ENCODE peak calls at places on chromosomes 7 and 10, in five cellular contexts. W is CD8-positive, alpha-beta memory T cell; L is SW480; Y is activated CD8-positive, alpha-beta memory T cell treated with anti-CD3 and anti-CD28 coated beads for 48 hours; N is brain microvascular endothelial cell. P is an unnamed sample.

GRCh38 chr7:65926588-65926987 is 53.7 kb downstream of the VKORC1L1 start:
- DNase-seq in W (no peak), L (no peak), Y (no peak), N (no peak), P (no peak)

GRCh38 chr10:112360308-112361270 is 13.3 kb upstream of the ACSL5 start:
- DNase-seq in W (no peak), L (no peak), Y (no peak), N (no peak), P (peak; percentile 26)

GRCh38 chr7:30027065-30027456 is 559 bp upstream of the FKBP14 start:
- DNase-seq in W (peak; percentile 1), L (peak; percentile 76), Y (no peak), N (peak; percentile 43), P (no peak)

GRCh38 chr7:158595068-158595467 is 7.4 kb upstream of the PTPRN2 start:
- DNase-seq in W (no peak), L (peak; percentile 13), Y (no peak), N (no peak), P (no peak)

GRCh38 chr7:3552499-3552898 is 251.4 kb downstream of the SDK1 start:
- DNase-seq in W (no peak), L (no peak), Y (no peak), N (no peak), P (no peak)

GRCh38 chr10:88423732-88424131 is 159.4 kb downstream of the RNLS start:
- DNase-seq in W (no peak), L (no peak), Y (no peak), N (no peak), P (no peak)

GRCh38 chr10:22325272-22325947 is 4.5 kb downstream of the BMI1 start:
- DNase-seq in W (peak; percentile 76), L (peak; percentile 63), Y (peak; percentile 32), N (no peak), P (no peak)

GRCh38 chr10:113704637-113705343 is 25.1 kb downstream of the CASP7 start:
- DNase-seq in W (no peak), L (peak; percentile 15), Y (no peak), N (peak; percentile 18), P (no peak)

GRCh38 chr7:34137176-34137575 is 231.8 kb downstream of the BMPER start:
- DNase-seq in W (no peak), L (no peak), Y (no peak), N (no peak), P (no peak)

GRCh38 chr7:30709549-30709948 is 27.3 kb upstream of the CRHR2 start:
- DNase-seq in W (no peak), L (no peak), Y (no peak), N (no peak), P (no peak)

P was measured in skeletal muscle cell.